ENCODE peak calls at places on chromosomes 13 and 19, in six cellular contexts. P is fibroblast of lung, T is OCI-LY7, C is HCT116, L is mammary epithelial cell, J is GM12878. U is an unnamed sample. For H4K20me1, the result is how much of the 10 kb centered on the place peaks cover.

GRCh38 chr19:23071087-23071511 is 45.7 kb upstream of the ZNF730 start:
- DNase-seq in C (no peak), L (no peak), J (no peak), P (peak), T (no peak), U (peak)

GRCh38 chr19:16033721-16034120 is 42.6 kb upstream of the TPM4 start:
- DNase-seq in T (no peak), P (no peak), L (no peak), J (no peak), C (no peak), U (peak)

GRCh38 chr13:50677687-50678463 is 165.6 kb downstream of the DLEU7 start:
- DNase-seq in P (no peak), L (peak), J (no peak), T (no peak), C (no peak), U (no peak)

GRCh38 chr13:26698392-26699196 is 62.0 kb downstream of the GPR12 start:
- DNase-seq in T (peak), J (peak), C (peak), P (peak), L (peak), U (peak)

GRCh38 chr19:52391135-52391534 is 6.5 kb upstream of the ZNF528 start:
- DNase-seq in J (no peak), P (no peak), L (no peak), T (no peak), C (no peak), U (no peak)

GRCh38 chr19:7366701-7367420 is 18.1 kb downstream of the ARHGEF18 start:
- DNase-seq in J (no peak), C (peak), P (peak), L (peak), T (peak), U (no peak)

GRCh38 chr13:91142572-91142971 is 204.9 kb upstream of the MIR17HG start:
- DNase-seq in L (peak), J (no peak), C (no peak), T (no peak), P (peak), U (no peak)

GRCh38 chr19:13154911-13155471 is 4.8 kb downstream of the IER2 start:
- DNase-seq in T (peak), J (no peak), P (peak), C (peak), L (peak), U (peak)

GRCh38 chr13:43085545-43085944 is 62.2 kb downstream of the DNAJC15 start:
- DNase-seq in L (peak), T (peak), J (no peak), P (peak), C (peak), U (peak)

GRCh38 chr19:40210919-40211318 is 7.3 kb downstream of the TTC9B start:
- DNase-seq in L (no peak), C (no peak), P (no peak), J (no peak), T (no peak), U (peak)

GRCh38 chr13:73001971-73002370 is 56.8 kb upstream of the KLF5 start:
- DNase-seq in P (no peak), C (no peak), L (no peak), T (no peak), J (no peak), U (no peak)

GRCh38 chr19:40150170-40150569 is 41.1 kb upstream of the MAP3K10 start:
- DNase-seq in T (no peak), C (no peak), P (peak), J (no peak), L (no peak), U (peak)

GRCh38 chr13:23979361-23980159 is 82.3 kb upstream of the C1QTNF9B start:
- DNase-seq in T (no peak), J (no peak), P (peak), C (no peak), L (peak), U (peak)

GRCh38 chr19:15113245-15114152 is 6.3 kb downstream of the SYDE1 start:
- DNase-seq in P (no peak), L (no peak), C (no peak), J (no peak), T (no peak), U (peak)

GRCh38 chr19:33862991-33863390 is 66.3 kb downstream of the KCTD15 start:
- DNase-seq in J (no peak), C (no peak), T (no peak), P (no peak), L (no peak), U (no peak)

GRCh38 chr13:27792393-27793218 is at the start of gene GSX1:
- DNase-seq in C (no peak), T (no peak), L (peak), P (peak), J (no peak), U (peak)

GRCh38 chr13:40316301-40316700 is 350.1 kb downstream of the FOXO1 start:
- DNase-seq in C (no peak), L (no peak), P (no peak), T (no peak), J (no peak), U (no peak)

GRCh38 chr13:85277753-85278152 is 521.5 kb downstream of the SLITRK6 start:
- DNase-seq in C (no peak), T (no peak), P (no peak), J (no peak), L (no peak), U (no peak)

GRCh38 chr19:30807263-30807662 is 435.1 kb downstream of the ZNF536 start:
- DNase-seq in T (no peak), P (no peak), L (no peak), C (no peak), J (no peak), U (no peak)

GRCh38 chr19:17479325-17479791 is 9.0 kb downstream of the SLC27A1 start:
- DNase-seq in L (peak), J (no peak), C (no peak), T (no peak), P (peak), U (peak)

GRCh38 chr19:46069841-46070341 is 29.1 kb upstream of the IGFL4 start:
- DNase-seq in C (no peak), P (peak), J (no peak), L (peak), T (no peak), U (no peak)

GRCh38 chr13:42327725-42328124 is 55.8 kb downstream of the AKAP11 start:
- DNase-seq in P (no peak), C (no peak), T (no peak), J (no peak), L (no peak), U (no peak)

GRCh38 chr19:42122691-42123607 is 9.3 kb downstream of the POU2F2 start:
- DNase-seq in L (no peak), P (no peak), T (peak), J (peak), C (no peak), U (peak)

GRCh38 chr13:41981961-41982723 is 21.2 kb upstream of the VWA8 start:
- DNase-seq in T (no peak), P (peak), C (no peak), J (no peak), L (peak), U (no peak)

GRCh38 chr19:37874784-37875183 is 31.6 kb downstream of the WDR87 start:
- DNase-seq in T (no peak), L (no peak), C (no peak), P (peak), J (no peak), U (no peak)

GRCh38 chr19:42764836-42765235 is 642 bp downstream of the PSG8 start:
- DNase-seq in C (no peak), L (no peak), J (no peak), P (no peak), T (no peak), U (no peak)

GRCh38 chr19:44455100-44455499 is 6.8 kb upstream of the ZNF229 start:
- DNase-seq in C (no peak), T (no peak), L (no peak), J (no peak), P (no peak), U (peak)

GRCh38 chr19:45404557-45405434 is at the start of gene PPP1R13L:
- DNase-seq in J (peak), T (peak), P (peak), L (peak), C (peak), U (peak)

GRCh38 chr19:53982611-53983010 is 8.8 kb upstream of the CACNG6 start:
- DNase-seq in J (no peak), T (no peak), L (no peak), P (peak), C (no peak), U (peak)

GRCh38 chr19:29397748-29398147 is 128.0 kb upstream of the VSTM2B start:
- DNase-seq in P (no peak), J (no peak), T (no peak), C (no peak), L (no peak), U (peak)

GRCh38 chr19:610801-611505 is 21.3 kb downstream of the HCN2 start:
- DNase-seq in T (peak), C (no peak), J (no peak), L (no peak), P (peak), U (peak)

GRCh38 chr19:42129399-42130253 is 2.6 kb downstream of the POU2F2 start:
- DNase-seq in T (peak), C (no peak), L (peak), P (no peak), J (peak), U (peak)

GRCh38 chr13:34942732-34943674 is 933 bp downstream of the NBEA start:
- DNase-seq in J (no peak), L (no peak), P (no peak), C (no peak), T (peak), U (peak)

GRCh38 chr13:43159007-43159406 is 135.6 kb downstream of the DNAJC15 start:
- DNase-seq in C (no peak), P (peak), T (no peak), J (no peak), L (no peak), U (peak)

GRCh38 chr19:42033413-42033812 is 36.6 kb downstream of the GRIK5 start:
- DNase-seq in L (no peak), J (no peak), T (no peak), C (no peak), P (no peak), U (no peak)

GRCh38 chr19:16064209-16064889 is 11.9 kb upstream of the TPM4 start:
- DNase-seq in J (no peak), P (no peak), T (no peak), L (no peak), C (no peak), U (no peak)

GRCh38 chr13:32881074-32881791 is 135.0 kb upstream of the KL start:
- DNase-seq in T (no peak), J (no peak), L (peak), P (peak), C (no peak), U (peak)

GRCh38 chr13:111972261-111972780 is 94.6 kb upstream of the SOX1 start:
- DNase-seq in T (no peak), J (no peak), P (no peak), C (no peak), L (no peak), U (no peak)

GRCh38 chr13:19181621-19182485 is at the start of gene TUBA3C:
- DNase-seq in P (no peak), T (no peak), L (no peak), C (no peak), J (no peak), U (no peak)

GRCh38 chr13:45049478-45049877 is 60.1 kb downstream of the GPALPP1 start:
- DNase-seq in T (no peak), P (no peak), L (no peak), J (no peak), C (no peak), U (no peak)

GRCh38 chr13:45048890-45049407 is 59.6 kb downstream of the GPALPP1 start:
- DNase-seq in L (no peak), J (no peak), T (peak), P (no peak), C (no peak), U (no peak)

GRCh38 chr13:45046445-45046844 is 57.1 kb downstream of the GPALPP1 start:
- DNase-seq in P (no peak), L (no peak), J (no peak), T (no peak), C (no peak), U (no peak)

GRCh38 chr13:45051315-45051714 is 62.0 kb downstream of the GPALPP1 start:
- DNase-seq in T (no peak), P (no peak), C (no peak), J (no peak), L (no peak), U (no peak)

GRCh38 chr13:45047394-45048328 is 58.3 kb downstream of the GPALPP1 start:
- DNase-seq in L (peak), C (peak), J (peak), T (peak), P (peak), U (peak)
- H4K20me1 ChIP-seq in L (under half), C (under half), J (under half), T (under half), P (under half), U (under half)

GRCh38 chr13:51734786-51735185 is 69.2 kb downstream of the DHRS12 start:
- DNase-seq in C (no peak), L (no peak), J (no peak), T (no peak), P (no peak), U (no peak)

GRCh38 chr13:51739403-51740112 is 64.4 kb downstream of the DHRS12 start:
- DNase-seq in J (no peak), L (no peak), P (no peak), T (no peak), C (no peak), U (no peak)

GRCh38 chr13:51733656-51734334 is 70.2 kb downstream of the DHRS12 start:
- DNase-seq in C (no peak), L (peak), P (no peak), T (no peak), J (no peak), U (no peak)

GRCh38 chr13:51738226-51738905 is 65.6 kb downstream of the DHRS12 start:
- DNase-seq in J (no peak), L (no peak), T (no peak), P (no peak), C (no peak), U (no peak)

DNA sequence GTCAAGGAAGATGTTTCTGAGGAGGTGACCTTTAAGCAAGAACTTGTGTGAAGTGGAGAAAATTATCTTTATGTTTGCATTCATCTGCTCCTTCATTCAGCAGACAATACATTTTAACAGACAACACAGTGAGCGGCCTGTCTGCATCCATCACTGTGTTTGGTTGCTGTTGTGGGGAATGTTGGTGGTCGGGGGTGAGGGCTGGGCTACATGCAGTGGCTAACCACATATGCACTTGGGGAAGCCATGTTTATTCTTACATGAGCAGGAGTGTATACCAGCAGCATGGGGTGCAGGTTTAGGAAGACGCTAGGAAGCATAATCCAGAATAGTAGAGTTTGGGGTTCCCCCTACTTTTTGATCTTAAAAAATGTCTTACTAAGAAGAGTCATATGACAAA is 66.4 kb downstream of the DHRS12 start:
- DNase-seq in C (no peak), L (no peak), P (no peak), T (no peak), J (no peak), U (no peak)
- H4K20me1 ChIP-seq in C (under half), L (under half), P (under half), T (under half), J (under half), U (under half)

GRCh38 chr19:5953034-5953589 is 24.8 kb downstream of the RANBP3 start:
- DNase-seq in T (no peak), J (no peak), C (no peak), P (peak), L (no peak), U (peak)
- H4K20me1 ChIP-seq in T (under half), J (under half), C (under half), P (under half), L (under half), U (half or more)

DNA sequence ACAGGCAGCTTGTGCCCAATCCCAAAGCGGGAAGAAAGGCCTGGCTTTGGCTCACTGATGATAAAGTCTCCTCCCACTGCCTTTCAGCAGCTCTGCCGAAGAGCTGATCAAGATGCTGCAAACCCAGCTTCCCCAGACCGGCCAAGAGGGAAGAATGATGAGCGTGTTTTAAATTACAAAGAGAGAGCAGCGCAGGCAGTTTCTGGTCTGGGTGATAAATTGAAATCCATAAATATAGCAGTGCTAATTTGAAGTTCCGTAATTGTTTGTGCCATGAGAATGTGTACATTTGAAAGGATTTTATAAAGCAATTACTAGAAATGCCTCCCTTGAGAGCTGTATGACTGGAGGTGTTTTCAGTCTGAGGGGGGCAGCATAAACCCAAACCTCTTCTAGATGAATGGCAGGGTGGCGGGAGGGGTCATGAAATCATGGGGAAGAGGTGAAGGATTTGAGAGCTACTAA is 171.8 kb downstream of the STK24 start:
- DNase-seq in L (no peak), T (no peak), J (no peak), P (peak), C (no peak), U (no peak)
- H4K20me1 ChIP-seq in L (under half), T (under half), J (under half), P (under half), C (under half), U (under half)

GRCh38 chr13:79340490-79340889 is 65.6 kb downstream of the RBM26 start:
- DNase-seq in C (no peak), J (no peak), T (no peak), L (no peak), P (peak), U (no peak)

GRCh38 chr13:79338343-79338742 is 67.7 kb downstream of the RBM26 start:
- DNase-seq in P (no peak), L (no peak), T (no peak), C (no peak), J (no peak), U (no peak)

GRCh38 chr13:79341202-79341601 is 64.9 kb downstream of the RBM26 start:
- DNase-seq in J (no peak), P (no peak), C (no peak), L (no peak), T (no peak), U (no peak)

DNA sequence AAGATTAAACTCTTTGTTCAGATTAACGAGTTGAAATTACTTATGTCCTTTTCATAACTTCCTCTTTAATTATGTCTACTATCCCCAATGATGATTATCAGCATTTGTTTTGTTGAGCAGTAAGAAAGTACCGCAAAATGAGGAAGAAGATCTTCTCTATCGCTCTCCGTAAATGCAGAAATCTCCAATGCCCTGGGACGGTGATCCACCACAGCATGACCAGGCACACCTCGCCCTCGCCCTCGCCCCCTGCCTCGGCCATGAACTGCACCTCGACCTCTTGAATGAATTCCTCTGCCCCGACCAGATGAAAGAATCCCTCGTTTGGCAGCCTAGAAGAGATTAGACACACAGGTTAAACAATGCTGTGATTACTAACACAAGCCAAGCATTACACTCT is 69.1 kb downstream of the RBM26 start:
- DNase-seq in P (no peak), J (no peak), T (no peak), L (no peak), C (no peak), U (no peak)
- H4K20me1 ChIP-seq in P (under half), J (under half), T (under half), L (under half), C (under half), U (under half)

GRCh38 chr13:110620596-110620995 is 5.3 kb downstream of the NAXD start:
- DNase-seq in T (no peak), J (no peak), L (no peak), P (no peak), C (no peak), U (no peak)
- H4K20me1 ChIP-seq in T (under half), J (under half), L (under half), P (under half), C (under half), U (half or more)

DNA sequence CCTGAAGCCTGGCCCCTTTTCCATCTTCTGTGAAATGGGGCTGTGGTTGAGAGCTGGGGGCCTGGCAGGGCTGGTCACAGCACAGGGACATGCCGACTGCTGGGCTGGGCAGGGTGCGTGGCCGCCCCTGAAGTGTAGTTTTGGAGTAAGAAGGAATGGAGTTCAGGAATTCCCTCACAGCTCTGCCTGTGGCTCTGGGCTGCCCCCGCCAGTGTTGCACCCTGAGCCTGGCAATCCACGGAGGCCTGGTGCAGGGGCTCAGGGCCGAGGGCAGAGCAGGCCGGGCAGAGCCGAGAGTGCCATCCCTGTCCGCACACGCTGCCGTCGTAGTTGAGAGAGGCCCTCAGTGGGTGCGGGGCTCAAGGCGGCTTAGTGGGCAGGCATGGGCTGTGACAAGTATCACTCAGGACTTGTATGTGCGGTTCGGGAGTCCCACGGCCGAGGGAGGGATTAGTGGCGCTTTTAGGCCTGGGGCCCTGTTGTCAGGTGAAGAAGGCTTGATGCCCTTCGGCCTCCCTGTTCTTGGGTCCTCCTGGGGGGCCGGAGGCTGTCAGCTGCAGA is 9.7 kb downstream of the SPPL2B start:
- DNase-seq in T (no peak), C (no peak), J (no peak), L (no peak), P (no peak), U (no peak)
- H4K20me1 ChIP-seq in T (under half), C (under half), J (under half), L (under half), P (under half), U (under half)

U was measured in osteoblast.